ENCODE peak calls at places on chromosomes 13 and 19, in six cellular contexts. F is HepG2, N is tibial nerve, M is A549, S is transverse colon, Q is ovary. I is an unnamed sample.

GRCh38 chr13:106139407-106139806 is 396.1 kb downstream of the EFNB2 start:
- DNase-seq in F (no peak), N (no peak), M (no peak), S (no peak), Q (no peak), I (no peak)

GRCh38 chr19:1266818-1267440 is 2.2 kb upstream of the CIRBP start:
- DNase-seq in F (no peak), N (no peak), M (peak), S (peak), Q (peak), I (peak)

GRCh38 chr13:74931698-74932433 is 550.1 kb downstream of the TBC1D4 start:
- DNase-seq in F (no peak), N (no peak), M (no peak), S (no peak), Q (no peak), I (no peak)

GRCh38 chr19:46211201-46211881 is 18.2 kb upstream of the IGFL1 start:
- DNase-seq in F (no peak), N (no peak), M (no peak), S (no peak), Q (no peak), I (peak)

GRCh38 chr13:95677564-95678386 is 836 bp downstream of the DNAJC3 start:
- DNase-seq in F (no peak), N (no peak), M (peak), S (peak), Q (no peak), I (no peak)

GRCh38 chr19:44623080-44623479 is 9.7 kb downstream of the IGSF23 start:
- DNase-seq in F (no peak), N (no peak), M (no peak), S (no peak), Q (no peak), I (no peak)

GRCh38 chr19:28785961-28786360 is 427.0 kb downstream of the UQCRFS1 start:
- DNase-seq in F (no peak), N (no peak), M (no peak), S (no peak), Q (no peak), I (no peak)

GRCh38 chr13:27038323-27038722 is 133.3 kb downstream of the USP12 start:
- DNase-seq in F (no peak), N (no peak), M (peak), S (no peak), Q (no peak), I (no peak)

GRCh38 chr13:34591801-34592454 is 350.1 kb upstream of the NBEA start:
- DNase-seq in F (no peak), N (no peak), M (no peak), S (no peak), Q (no peak), I (no peak)

GRCh38 chr13:30735025-30735967 is at the start of gene ALOX5AP:
- DNase-seq in F (no peak), N (no peak), M (no peak), S (peak), Q (no peak), I (no peak)

GRCh38 chr13:94678845-94679244 is 33.5 kb downstream of the SOX21 start:
- DNase-seq in F (no peak), N (no peak), M (no peak), S (no peak), Q (no peak), I (no peak)

GRCh38 chr19:14528419-14529253 is 758 bp upstream of the TECR start:
- DNase-seq in F (no peak), N (no peak), M (no peak), S (no peak), Q (no peak), I (no peak)

GRCh38 chr19:58346961-58347929 is 6.0 kb downstream of the A1BG start:
- DNase-seq in F (no peak), N (peak), M (peak), S (peak), Q (no peak), I (peak)

GRCh38 chr13:40673061-40673397 is 6.6 kb upstream of the FOXO1 start:
- DNase-seq in F (no peak), N (no peak), M (no peak), S (no peak), Q (no peak), I (no peak)

GRCh38 chr13:65532231-65532630 is 1697.9 kb downstream of the PCDH9 start:
- DNase-seq in F (no peak), N (no peak), M (no peak), S (no peak), Q (no peak), I (no peak)

GRCh38 chr13:79194272-79194671 is 211.8 kb downstream of the RBM26 start:
- DNase-seq in F (no peak), N (no peak), M (no peak), S (peak), Q (no peak), I (no peak)

GRCh38 chr13:84086847-84087162 is 204.5 kb upstream of the SLITRK1 start:
- DNase-seq in F (no peak), N (no peak), M (no peak), S (no peak), Q (no peak), I (no peak)

GRCh38 chr19:23415561-23416191 is 20.4 kb upstream of the ZNF91 start:
- DNase-seq in F (no peak), N (no peak), M (no peak), S (peak), Q (no peak), I (peak)

GRCh38 chr19:38733493-38734175 is 10.6 kb downstream of the CAPN12 start:
- DNase-seq in F (no peak), N (no peak), M (peak), S (no peak), Q (peak), I (no peak)

GRCh38 chr13:99398916-99399622 is 91.9 kb upstream of the GPR183 start:
- DNase-seq in F (no peak), N (no peak), M (no peak), S (no peak), Q (peak), I (no peak)

GRCh38 chr13:113077566-113077952 is 28.0 kb upstream of the F7 start:
- DNase-seq in F (no peak), N (no peak), M (no peak), S (no peak), Q (no peak), I (no peak)

GRCh38 chr13:79725841-79726240 is 244.9 kb downstream of the NDFIP2 start:
- DNase-seq in F (no peak), N (no peak), M (no peak), S (no peak), Q (no peak), I (no peak)

GRCh38 chr19:14164724-14165493 is 28.5 kb upstream of the ASF1B start:
- DNase-seq in F (no peak), N (no peak), M (no peak), S (no peak), Q (no peak), I (no peak)

GRCh38 chr13:99271249-99271648 is 13.1 kb upstream of the GPR18 start:
- DNase-seq in F (no peak), N (no peak), M (no peak), S (no peak), Q (no peak), I (no peak)

GRCh38 chr13:36352350-36352749 is 6.2 kb upstream of the SPART start:
- DNase-seq in F (no peak), N (no peak), M (no peak), S (no peak), Q (no peak), I (no peak)

GRCh38 chr13:105506463-105506862 is 1029.0 kb downstream of the EFNB2 start:
- DNase-seq in F (no peak), N (no peak), M (no peak), S (no peak), Q (no peak), I (no peak)

GRCh38 chr13:31064636-31065035 is 97.1 kb downstream of the HSPH1 start:
- DNase-seq in F (no peak), N (no peak), M (no peak), S (no peak), Q (no peak), I (no peak)

GRCh38 chr19:18871543-18871942 is 24.4 kb downstream of the CERS1 start:
- DNase-seq in F (no peak), N (no peak), M (no peak), S (no peak), Q (no peak), I (no peak)

GRCh38 chr13:48780713-48781341 is 127.1 kb downstream of the CYSLTR2 start:
- DNase-seq in F (no peak), N (no peak), M (no peak), S (no peak), Q (no peak), I (no peak)

GRCh38 chr13:48783831-48784230 is 130.1 kb downstream of the CYSLTR2 start:
- DNase-seq in F (no peak), N (no peak), M (no peak), S (no peak), Q (no peak), I (no peak)

GRCh38 chr13:48784906-48785555 is 131.3 kb downstream of the CYSLTR2 start:
- DNase-seq in F (no peak), N (no peak), M (no peak), S (no peak), Q (no peak), I (no peak)

GRCh38 chr13:48782429-48782840 is 128.7 kb downstream of the CYSLTR2 start:
- DNase-seq in F (peak), N (no peak), M (no peak), S (no peak), Q (no peak), I (no peak)

GRCh38 chr13:48783181-48783630 is 129.5 kb downstream of the CYSLTR2 start:
- DNase-seq in F (peak), N (peak), M (peak), S (peak), Q (peak), I (no peak)
- TF ChIP-seq EP300 in F (no peak), N (peak), M (peak), S (peak), Q (peak), I (no peak)

GRCh38 chr13:60312851-60313505 is 84.0 kb upstream of the TDRD3 start:
- DNase-seq in F (no peak), N (no peak), M (no peak), S (no peak), Q (no peak), I (no peak)

GRCh38 chr13:60318186-60318585 is 78.8 kb upstream of the TDRD3 start:
- DNase-seq in F (no peak), N (no peak), M (no peak), S (no peak), Q (no peak), I (no peak)
- TF ChIP-seq EP300 in F (no peak), N (no peak), M (no peak), S (no peak), Q (no peak), I (no peak)

GRCh38 chr13:51805313-51805712 is 1.4 kb upstream of the DHRS12 start:
- DNase-seq in F (no peak), N (no peak), M (no peak), S (no peak), Q (no peak), I (no peak)

GRCh38 chr13:51807041-51807440 is 3.1 kb upstream of the DHRS12 start:
- DNase-seq in F (no peak), N (no peak), M (no peak), S (no peak), Q (no peak), I (no peak)

GRCh38 chr13:51804295-51805172 is 571 bp upstream of the DHRS12 start:
- DNase-seq in F (no peak), N (no peak), M (no peak), S (peak), Q (no peak), I (no peak)

GRCh38 chr13:51805925-51806324 is 2.0 kb upstream of the DHRS12 start:
- DNase-seq in F (no peak), N (no peak), M (no peak), S (no peak), Q (no peak), I (no peak)

GRCh38 chr13:51806571-51806970 is 2.6 kb upstream of the DHRS12 start:
- DNase-seq in F (no peak), N (no peak), M (no peak), S (no peak), Q (no peak), I (no peak)
- TF ChIP-seq EP300 in F (no peak), N (no peak), M (no peak), S (no peak), Q (no peak), I (no peak)

GRCh38 chr13:48232420-48233096 is 448 bp upstream of the ITM2B start:
- DNase-seq in F (peak), N (no peak), M (no peak), S (peak), Q (no peak), I (no peak)
- TF ChIP-seq EP300 in F (no peak), N (peak), M (no peak), S (no peak), Q (no peak), I (no peak)

DNA sequence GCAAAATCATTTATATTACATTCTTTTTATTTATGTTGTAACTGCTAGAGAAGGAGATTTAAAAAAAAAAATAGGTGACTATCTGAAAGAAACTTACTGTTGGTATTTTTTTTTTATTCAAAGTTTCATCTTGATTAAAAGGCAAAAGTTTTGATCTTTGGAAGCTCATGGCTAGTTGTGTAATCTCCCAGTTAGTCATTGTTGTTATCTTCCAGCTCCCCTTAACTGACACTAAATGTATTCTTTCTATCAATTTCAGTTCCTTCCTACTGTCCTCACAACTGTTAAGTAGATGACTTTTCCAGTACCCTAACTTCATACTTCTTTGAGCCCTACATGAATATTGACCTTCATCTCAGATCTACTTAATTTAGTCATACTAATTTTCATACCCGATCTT is 71.1 kb downstream of the PIBF1 start:
- DNase-seq in F (no peak), N (no peak), M (no peak), S (no peak), Q (no peak), I (no peak)
- TF ChIP-seq EP300 in F (no peak), N (no peak), M (no peak), S (no peak), Q (no peak), I (no peak)

GRCh38 chr19:40320558-40320935 is 27.6 kb downstream of the C19orf47 start:
- DNase-seq in F (no peak), N (no peak), M (no peak), S (no peak), Q (peak), I (no peak)
- TF ChIP-seq EP300 in F (no peak), N (no peak), M (no peak), S (no peak), Q (no peak), I (no peak)

DNA sequence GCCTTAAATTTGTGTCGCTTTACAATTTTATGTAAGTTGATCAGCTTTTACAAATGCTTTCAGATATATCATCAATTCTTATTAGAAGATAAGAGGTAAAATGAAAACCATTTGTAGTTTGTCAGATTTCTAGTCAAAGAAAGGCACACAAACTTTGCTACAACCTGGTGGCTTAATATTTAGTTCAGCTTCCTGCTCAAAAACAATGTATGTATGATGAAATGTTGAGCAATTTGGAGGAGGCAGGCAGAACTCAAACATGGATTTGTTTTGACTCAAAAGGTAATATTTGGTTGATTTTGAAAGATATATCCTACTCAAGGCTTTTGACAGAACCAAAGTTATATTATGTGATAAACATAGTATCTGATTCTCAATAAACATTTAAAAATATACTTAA is 24.2 kb downstream of the NEK5 start:
- DNase-seq in F (peak), N (no peak), M (no peak), S (no peak), Q (no peak), I (no peak)
- TF ChIP-seq EP300 in F (peak), N (no peak), M (no peak), S (no peak), Q (no peak), I (no peak)

GRCh38 chr13:107992542-107992941 is 222.8 kb downstream of the LIG4 start:
- DNase-seq in F (no peak), N (no peak), M (no peak), S (no peak), Q (no peak), I (no peak)
- TF ChIP-seq EP300 in F (no peak), N (no peak), M (no peak), S (no peak), Q (no peak), I (no peak)

GRCh38 chr13:44816701-44817684 is 172.3 kb downstream of the NUFIP1 start:
- DNase-seq in F (no peak), N (no peak), M (peak), S (no peak), Q (no peak), I (no peak)

GRCh38 chr13:44818016-44818415 is 171.3 kb downstream of the NUFIP1 start:
- DNase-seq in F (no peak), N (no peak), M (no peak), S (no peak), Q (no peak), I (no peak)

GRCh38 chr13:44814836-44815235 is 174.4 kb downstream of the NUFIP1 start:
- DNase-seq in F (no peak), N (no peak), M (no peak), S (no peak), Q (no peak), I (no peak)

GRCh38 chr13:44814144-44814543 is 175.1 kb downstream of the NUFIP1 start:
- DNase-seq in F (no peak), N (no peak), M (no peak), S (no peak), Q (no peak), I (no peak)

GRCh38 chr13:44815507-44816074 is 173.7 kb downstream of the NUFIP1 start:
- DNase-seq in F (peak), N (no peak), M (peak), S (no peak), Q (peak), I (peak)
- TF ChIP-seq EP300 in F (peak), N (peak), M (peak), S (no peak), Q (peak), I (no peak)